ENCODE peak calls at places on chromosome 12, in six cellular contexts. Z is fibroblast of mammary gland, S is epithelial cell of esophagus, Q is K562, J is heart left ventricle, B is GM12865. V is an unnamed sample.

GRCh38 chr12:117966511-117966910 is 2.3 kb downstream of the KSR2 start:
- DNase-seq in Z (no peak), S (no peak), Q (no peak), J (no peak), B (no peak), V (no peak)

GRCh38 chr12:2058837-2059236 is 6.0 kb downstream of the CACNA1C start:
- DNase-seq in Z (no peak), S (no peak), Q (no peak), J (no peak), B (no peak), V (no peak)

GRCh38 chr12:22631863-22632463 is 7.0 kb downstream of the ETNK1 start:
- DNase-seq in Z (peak), S (no peak), Q (no peak), J (no peak), B (no peak), V (peak)

GRCh38 chr12:68479832-68480291 is 130.8 kb upstream of the RAP1B start:
- DNase-seq in Z (no peak), S (peak), Q (no peak), J (no peak), B (no peak), V (peak)

GRCh38 chr12:120872487-120872886 is 31.7 kb downstream of the SPPL3 start:
- DNase-seq in Z (no peak), S (no peak), Q (no peak), J (no peak), B (no peak), V (no peak)

GRCh38 chr12:4487024-4487423 is 41.4 kb upstream of the FGF6 start:
- DNase-seq in Z (no peak), S (no peak), Q (no peak), J (no peak), B (no peak), V (no peak)

GRCh38 chr12:97464241-97465011 is 1.8 kb downstream of the RMST start:
- DNase-seq in Z (no peak), S (no peak), Q (no peak), J (no peak), B (no peak), V (no peak)

GRCh38 chr12:89453121-89453520 is 71.5 kb downstream of the GALNT4 start:
- DNase-seq in Z (no peak), S (no peak), Q (no peak), J (no peak), B (no peak), V (no peak)

GRCh38 chr12:85755760-85756159 is 80.4 kb downstream of the RASSF9 start:
- DNase-seq in Z (peak), S (peak), Q (no peak), J (no peak), B (no peak), V (peak)

GRCh38 chr12:76697849-76698248 is 66.1 kb upstream of the ZDHHC17 start:
- DNase-seq in Z (no peak), S (no peak), Q (no peak), J (no peak), B (no peak), V (peak)

GRCh38 chr12:122395319-122395718 is 27.1 kb downstream of the CLIP1 start:
- DNase-seq in Z (peak), S (peak), Q (peak), J (no peak), B (no peak), V (peak)

GRCh38 chr12:27873010-27873409 is 93.0 kb upstream of the MANSC4 start:
- DNase-seq in Z (no peak), S (no peak), Q (no peak), J (no peak), B (no peak), V (no peak)

GRCh38 chr12:55815473-55815872 is 2.1 kb downstream of the SARNP start:
- DNase-seq in Z (no peak), S (no peak), Q (no peak), J (no peak), B (no peak), V (no peak)
- H3K4me3 ChIP-seq in Z (no peak), S (peak), Q (no peak), J (peak), B (no peak), V (peak)

GRCh38 chr12:13042666-13043230 is 1.4 kb upstream of the FAM234B start:
- DNase-seq in Z (no peak), S (no peak), Q (no peak), J (no peak), B (no peak), V (no peak)

GRCh38 chr12:13046914-13047472 is 2.8 kb downstream of the FAM234B start:
- DNase-seq in Z (no peak), S (no peak), Q (no peak), J (no peak), B (peak), V (no peak)

GRCh38 chr12:13045816-13046215 is 1.6 kb downstream of the FAM234B start:
- DNase-seq in Z (no peak), S (no peak), Q (no peak), J (no peak), B (no peak), V (no peak)

GRCh38 chr12:13044859-13045384 is 741 bp downstream of the FAM234B start:
- DNase-seq in Z (peak), S (peak), Q (no peak), J (no peak), B (no peak), V (peak)

GRCh38 chr12:13044002-13044858 is at the start of gene FAM234B:
- DNase-seq in Z (peak), S (peak), Q (peak), J (peak), B (peak), V (peak)
- TF ChIP-seq CTCF in Z (no peak), S (no peak), Q (no peak), J (peak), B (no peak), V (no peak)

GRCh38 chr12:127459166-127459565 is 807.8 kb upstream of the TMEM132C start:
- DNase-seq in Z (no peak), S (no peak), Q (no peak), J (no peak), B (no peak), V (no peak)

GRCh38 chr12:127457726-127458125 is 809.2 kb upstream of the TMEM132C start:
- DNase-seq in Z (no peak), S (no peak), Q (no peak), J (no peak), B (no peak), V (no peak)

GRCh38 chr12:127459687-127460086 is 807.3 kb upstream of the TMEM132C start:
- DNase-seq in Z (no peak), S (no peak), Q (peak), J (no peak), B (no peak), V (no peak)

GRCh38 chr12:127450822-127451221 is 816.1 kb upstream of the TMEM132C start:
- DNase-seq in Z (no peak), S (no peak), Q (no peak), J (no peak), B (no peak), V (no peak)

DNA sequence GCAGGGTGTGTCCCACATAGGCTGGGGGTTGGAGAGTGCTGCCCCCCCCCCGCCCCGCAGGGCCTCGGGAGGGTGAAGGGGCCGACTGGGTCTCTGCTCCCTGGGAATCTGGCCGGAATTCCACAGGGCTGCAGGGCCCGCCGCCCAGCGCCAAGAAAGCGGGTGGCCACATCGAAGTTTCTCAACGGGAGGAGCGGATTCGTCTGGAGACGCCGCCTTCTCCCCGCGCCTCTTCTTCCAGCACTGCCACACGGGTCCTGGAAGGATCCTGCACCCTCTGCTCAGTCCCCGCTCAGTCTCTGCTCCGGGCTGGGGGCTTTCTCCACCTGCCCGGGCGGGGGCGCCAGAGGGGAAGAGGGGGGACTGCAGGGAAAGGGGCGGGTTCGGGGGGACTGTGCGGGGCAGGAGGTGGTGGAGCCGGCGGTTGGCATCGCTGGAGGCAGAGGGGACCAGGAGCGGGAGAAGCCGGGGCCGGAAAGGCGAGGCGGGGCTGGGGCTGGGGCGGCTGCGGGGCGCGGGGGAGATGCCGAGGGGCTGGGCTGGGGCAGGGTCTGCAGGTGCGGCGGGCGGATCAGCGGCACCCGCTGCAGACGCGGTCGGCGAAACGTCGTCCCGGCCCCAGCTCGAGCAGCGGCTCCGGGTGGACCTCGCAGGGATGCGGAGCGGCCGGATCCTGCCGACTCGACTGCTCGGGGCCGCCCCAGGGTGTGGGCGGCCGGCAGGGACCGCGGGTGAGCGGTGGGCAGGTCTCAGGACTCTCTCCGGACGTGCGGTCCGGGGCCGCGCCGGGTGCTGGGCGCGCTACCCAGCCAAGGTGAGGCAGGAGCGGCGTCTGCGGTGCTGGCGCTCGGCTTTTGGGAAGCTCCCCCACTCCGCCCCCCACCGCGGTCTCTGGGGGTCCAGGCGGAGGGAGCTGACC is 811.4 kb upstream of the TMEM132C start:
- DNase-seq in Z (no peak), S (no peak), Q (no peak), J (no peak), B (no peak), V (no peak)
- H3K4me3 ChIP-seq in Z (no peak), S (no peak), Q (no peak), J (no peak), B (no peak), V (no peak)

DNA sequence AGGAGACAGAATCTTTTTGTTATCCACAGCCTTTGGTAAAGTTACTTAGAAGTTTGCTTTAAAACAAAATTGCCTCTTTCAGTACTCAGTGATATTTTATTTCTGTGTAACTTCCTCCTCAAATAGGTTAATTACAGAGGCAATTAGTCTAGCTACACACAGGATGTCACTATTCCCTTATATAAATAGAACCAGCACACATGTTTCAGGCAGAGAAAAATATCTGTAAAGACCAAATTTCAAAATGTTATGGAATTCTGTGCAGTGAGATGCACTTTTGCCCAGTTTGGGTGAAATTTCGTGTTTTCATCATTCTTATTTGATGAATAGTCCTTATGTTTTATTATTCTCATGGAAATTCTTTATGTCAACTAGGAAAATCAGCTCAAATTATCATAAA is 410.6 kb upstream of the SOX5 start:
- DNase-seq in Z (peak), S (no peak), Q (no peak), J (no peak), B (no peak), V (peak)
- TF ChIP-seq CTCF in Z (peak), S (no peak), Q (no peak), J (peak), B (no peak), V (no peak)

DNA sequence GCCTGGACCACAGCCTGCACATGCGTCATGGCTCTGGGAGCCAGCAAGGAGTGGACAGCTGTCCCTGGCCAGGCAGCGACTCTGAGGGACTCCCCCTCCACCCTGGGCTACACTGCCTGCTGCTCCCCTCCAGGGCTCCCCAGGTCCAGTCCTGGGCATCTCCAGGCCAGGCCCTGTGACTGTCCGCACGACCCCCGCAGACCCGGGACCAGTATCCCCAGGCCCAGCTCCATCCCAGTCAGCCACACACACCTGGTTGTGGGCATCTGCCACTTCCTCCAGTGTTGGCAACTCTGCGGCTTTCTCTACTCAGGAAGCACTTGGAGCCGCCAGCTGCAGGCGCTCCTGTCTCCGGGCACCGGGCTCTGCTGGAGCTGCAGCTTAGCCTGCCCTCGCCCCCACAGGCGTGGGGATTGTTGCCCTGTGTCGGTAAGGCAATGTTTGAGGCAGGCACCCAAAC is 2.4 kb downstream of the ULK1 start:
- DNase-seq in Z (no peak), S (no peak), Q (no peak), J (no peak), B (no peak), V (no peak)
- H3K4me3 ChIP-seq in Z (peak), S (peak), Q (peak), J (peak), B (no peak), V (peak)

GRCh38 chr12:82688035-82688501 is 1.4 kb downstream of the TMTC2 start:
- DNase-seq in Z (peak), S (no peak), Q (no peak), J (no peak), B (peak), V (peak)
- TF ChIP-seq CTCF in Z (peak), S (no peak), Q (no peak), J (no peak), B (no peak), V (no peak)

GRCh38 chr12:71282020-71282419 is 124.2 kb upstream of the TSPAN8 start:
- DNase-seq in Z (no peak), S (no peak), Q (no peak), J (no peak), B (no peak), V (no peak)
- H3K4me3 ChIP-seq in Z (no peak), S (no peak), Q (no peak), J (no peak), B (no peak), V (no peak)

DNA sequence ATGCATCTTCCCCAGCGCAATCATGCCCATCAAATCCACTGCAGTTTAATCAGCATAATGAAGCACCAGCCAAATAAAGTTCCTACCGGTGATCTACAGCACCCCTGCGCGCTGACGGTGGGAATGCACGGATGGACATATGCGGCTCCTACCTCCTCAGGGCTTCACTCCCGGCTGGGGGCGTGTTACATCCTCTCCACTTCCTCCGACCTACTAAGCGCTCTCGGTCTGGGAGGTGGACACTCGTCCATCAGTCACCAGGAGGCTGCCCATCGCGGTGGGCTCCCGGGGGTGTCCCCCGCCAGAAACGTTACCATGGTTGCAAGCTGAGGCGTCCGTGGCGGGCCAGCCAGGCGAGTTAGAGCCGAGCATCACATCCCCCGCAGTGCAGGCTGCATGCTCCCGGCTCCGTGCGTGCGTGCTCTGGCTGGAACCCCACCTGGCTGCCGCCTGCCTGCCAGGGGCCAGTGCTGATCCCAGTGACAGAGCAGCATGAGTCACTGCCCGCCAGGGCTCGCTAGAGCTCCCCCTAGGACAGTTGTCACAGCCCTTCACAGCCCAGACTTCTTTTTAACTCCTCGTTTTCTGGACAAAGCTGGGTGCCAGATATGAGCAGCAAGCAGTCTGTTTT is 73.0 kb downstream of the CIT start:
- DNase-seq in Z (peak), S (peak), Q (peak), J (peak), B (peak), V (peak)
- TF ChIP-seq CTCF in Z (peak), S (peak), Q (peak), J (peak), B (no peak), V (peak)